ENCODE peak calls at places on chromosomes 4 and X, in six cellular contexts. D is endothelial cell, M is fibroblast of pulmonary artery, F is endodermal cell, I is cardiac muscle cell, O is WERI-Rb-1. B is an unnamed sample.

GRCh38 chr4:13605330-13605729 is 22.2 kb downstream of the BOD1L1 start:
- DNase-seq in D (no peak), M (no peak), F (no peak), I (no peak), O (no peak), B (no peak)

GRCh38 chr4:74206088-74206826 is 48.3 kb downstream of the MTHFD2L start:
- DNase-seq in D (no peak), M (peak; percentile 60), F (no peak), I (peak; percentile 71), O (no peak), B (no peak)

GRCh38 chr4:25551608-25552007 is 104.0 kb upstream of the SLC34A2 start:
- DNase-seq in D (no peak), M (no peak), F (no peak), I (no peak), O (no peak), B (no peak)

GRCh38 chr4:100041646-100042045 is 91.6 kb upstream of the H2AZ1 start:
- DNase-seq in D (no peak), M (peak; percentile 3), F (no peak), I (no peak), O (no peak), B (no peak)

GRCh38 chr4:56844817-56845580 is 23.5 kb upstream of the SPINK2 start:
- DNase-seq in D (no peak), M (no peak), F (peak; percentile 70), I (peak; percentile 42), O (no peak), B (no peak)

GRCh38 chrX:32780109-32780508 is 431.2 kb downstream of the DMD start:
- DNase-seq in D (no peak), M (no peak), F (no peak), I (no peak), O (no peak), B (no peak)

GRCh38 chr4:118289794-118290193 is 63.0 kb downstream of the PRSS12 start:
- DNase-seq in D (no peak), M (peak; percentile 13), F (no peak), I (no peak), O (no peak), B (no peak)

GRCh38 chrX:1164322-1165288 is 47.8 kb downstream of the CRLF2 start:
- DNase-seq in D (no peak), M (peak; percentile 6), F (peak; percentile 58), I (peak; percentile 10), O (no peak), B (peak; percentile 20)

GRCh38 chr4:100742045-100742444 is 224.2 kb upstream of the EMCN start:
- DNase-seq in D (no peak), M (peak; percentile 81), F (no peak), I (peak; percentile 66), O (no peak), B (no peak)

GRCh38 chrX:140507982-140508305 is 3.1 kb upstream of the SOX3 start:
- DNase-seq in D (peak; percentile 56), M (no peak), F (peak; percentile 93), I (peak; percentile 19), O (no peak), B (no peak)

GRCh38 chrX:120269379-120270035 is 18.9 kb downstream of the ZBTB33 start:
- DNase-seq in D (no peak), M (peak; percentile 13), F (no peak), I (peak; percentile 49), O (no peak), B (peak; percentile 6)

DNA sequence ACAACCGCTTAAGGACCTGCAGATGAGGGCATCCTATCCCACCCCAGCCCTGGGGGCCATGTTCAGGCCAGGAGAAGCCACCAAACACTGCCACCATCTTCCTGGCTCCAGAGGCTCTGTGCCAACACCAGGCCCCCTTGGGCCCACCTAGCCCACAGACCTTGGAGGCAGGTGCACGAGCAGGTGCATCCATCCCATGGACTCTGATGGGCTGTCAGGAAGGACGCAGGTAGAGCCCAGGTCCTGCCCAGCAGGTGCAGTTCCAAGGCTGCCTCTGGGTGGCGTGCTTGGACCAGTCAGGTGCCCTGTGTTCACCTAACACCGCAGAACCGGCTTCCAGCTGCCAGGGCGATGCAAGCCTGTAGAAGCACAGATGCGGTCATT is 22.8 kb upstream of the PDE6B start:
- DNase-seq in D (peak; percentile 93), M (peak; percentile 29), F (peak; percentile 99), I (peak; percentile 6), O (peak; percentile 96), B (peak; percentile 89)
- TF ChIP-seq CTCF in D (peak; percentile 88), M (peak; percentile 48), F (peak; percentile 95), I (peak; percentile 34), O (peak; percentile 100), B (peak; percentile 85)

GRCh38 chrX:20594985-20595384 is 328.3 kb upstream of the RPS6KA3 start:
- DNase-seq in D (no peak), M (peak; percentile 23), F (no peak), I (peak; percentile 19), O (no peak), B (no peak)
- TF ChIP-seq CTCF in D (peak; percentile 33), M (peak; percentile 31), F (peak; percentile 80), I (peak; percentile 35), O (peak; percentile 32), B (no peak)

DNA sequence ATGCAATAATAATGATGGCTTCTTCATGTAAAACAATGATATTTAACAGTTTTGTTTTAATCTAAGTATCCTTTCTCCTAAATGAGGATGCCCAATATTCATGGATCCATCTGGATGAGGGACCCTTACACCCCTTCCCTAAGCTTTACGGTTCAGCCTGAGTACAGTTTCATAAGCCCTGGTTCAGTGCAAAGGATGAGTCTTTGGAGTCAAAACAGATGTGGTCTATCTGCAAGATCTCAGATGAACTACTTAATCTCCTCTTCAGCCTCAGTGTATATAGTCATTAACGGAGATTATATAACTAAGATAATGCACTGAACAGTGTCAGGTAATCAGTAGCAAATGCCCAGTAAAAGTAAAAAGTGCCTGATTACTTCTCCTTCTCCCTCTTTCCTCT is 22.1 kb downstream of the ANXA5 start:
- DNase-seq in D (no peak), M (no peak), F (no peak), I (no peak), O (peak; percentile 52), B (no peak)
- TF ChIP-seq CTCF in D (no peak), M (no peak), F (no peak), I (no peak), O (no peak), B (no peak)

GRCh38 chrX:17939724-17940123 is 78.6 kb upstream of the RAI2 start:
- DNase-seq in D (no peak), M (no peak), F (peak; percentile 50), I (no peak), O (no peak), B (no peak)

DNA sequence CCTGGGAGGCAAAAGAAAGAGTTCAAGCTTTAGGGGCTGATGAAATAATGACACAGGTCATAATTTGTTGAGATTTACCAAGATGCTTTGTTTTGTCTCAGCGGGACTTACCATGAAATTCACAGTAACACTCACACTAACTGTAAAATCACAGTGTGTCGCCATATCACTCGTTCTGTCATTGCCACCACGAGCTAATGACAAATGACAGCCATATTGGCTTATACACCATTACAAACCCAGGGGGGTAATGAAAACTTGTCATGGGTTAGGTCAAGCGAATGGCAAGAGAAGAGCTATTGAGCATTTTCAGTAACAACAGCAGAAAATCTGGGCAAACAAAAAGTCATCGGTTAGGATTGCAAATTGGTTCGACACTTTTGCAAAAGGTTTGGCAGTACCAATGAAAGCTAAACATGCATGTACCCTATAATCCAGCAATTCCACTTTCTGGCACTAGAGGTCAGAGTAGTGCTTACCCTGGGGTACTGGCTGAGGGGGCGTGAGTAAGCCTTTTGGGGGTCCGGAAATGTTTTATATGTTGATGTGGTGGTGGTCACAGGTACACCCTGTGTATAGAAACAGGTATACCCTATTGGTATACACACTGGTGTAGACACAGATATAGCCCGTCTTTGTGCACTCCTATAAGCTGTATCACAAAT is 83.9 kb upstream of the RAI2 start:
- DNase-seq in D (peak; percentile 7), M (no peak), F (no peak), I (no peak), O (peak; percentile 16), B (peak; percentile 12)
- TF ChIP-seq CTCF in D (peak; percentile 67), M (peak; percentile 16), F (peak; percentile 71), I (peak; percentile 33), O (peak; percentile 72), B (peak; percentile 64)

DNA sequence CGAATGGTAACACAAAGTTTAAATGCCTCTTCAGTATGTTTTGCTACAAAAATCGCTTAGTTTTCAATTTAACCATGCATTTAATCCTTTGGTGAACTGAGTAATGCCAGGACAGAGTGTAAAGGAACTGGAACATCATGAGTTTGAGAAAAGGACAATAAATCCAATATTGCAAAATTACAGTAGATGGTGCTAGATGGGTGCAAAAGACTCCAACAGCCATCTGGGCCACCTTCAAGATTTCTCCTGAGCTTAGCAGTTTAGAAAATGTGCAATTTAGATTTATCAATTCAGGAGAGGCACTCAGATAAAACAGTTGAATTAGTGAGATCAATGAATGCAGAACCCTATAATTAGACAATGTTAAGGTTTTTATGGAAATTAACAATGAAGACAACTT is 33.2 kb upstream of the MID1IP1 start:
- DNase-seq in D (no peak), M (peak; percentile 58), F (no peak), I (peak; percentile 48), O (no peak), B (no peak)
- TF ChIP-seq CTCF in D (no peak), M (peak; percentile 39), F (no peak), I (peak; percentile 32), O (peak; percentile 18), B (peak; percentile 22)

GRCh38 chrX:134244043-134244442 is 7.1 kb downstream of the CCDC160 start:
- DNase-seq in D (no peak), M (peak; percentile 5), F (no peak), I (peak; percentile 6), O (no peak), B (no peak)

GRCh38 chrX:134247492-134247891 is 10.5 kb downstream of the CCDC160 start:
- DNase-seq in D (no peak), M (no peak), F (no peak), I (no peak), O (no peak), B (no peak)

GRCh38 chrX:134241960-134242619 is 5.1 kb downstream of the CCDC160 start:
- DNase-seq in D (no peak), M (no peak), F (no peak), I (no peak), O (no peak), B (no peak)

GRCh38 chrX:134249231-134249630 is 12.2 kb downstream of the CCDC160 start:
- DNase-seq in D (no peak), M (no peak), F (no peak), I (no peak), O (no peak), B (no peak)

GRCh38 chrX:134246282-134246681 is 9.3 kb downstream of the CCDC160 start:
- DNase-seq in D (no peak), M (no peak), F (peak; percentile 45), I (peak; percentile 2), O (no peak), B (no peak)
- TF ChIP-seq CTCF in D (no peak), M (no peak), F (no peak), I (no peak), O (no peak), B (no peak)

GRCh38 chr4:19850909-19851308 is 400.8 kb upstream of the SLIT2 start:
- DNase-seq in D (no peak), M (peak; percentile 85), F (no peak), I (peak; percentile 60), O (no peak), B (no peak)
- TF ChIP-seq CTCF in D (no peak), M (peak; percentile 25), F (no peak), I (no peak), O (no peak), B (no peak)

DNA sequence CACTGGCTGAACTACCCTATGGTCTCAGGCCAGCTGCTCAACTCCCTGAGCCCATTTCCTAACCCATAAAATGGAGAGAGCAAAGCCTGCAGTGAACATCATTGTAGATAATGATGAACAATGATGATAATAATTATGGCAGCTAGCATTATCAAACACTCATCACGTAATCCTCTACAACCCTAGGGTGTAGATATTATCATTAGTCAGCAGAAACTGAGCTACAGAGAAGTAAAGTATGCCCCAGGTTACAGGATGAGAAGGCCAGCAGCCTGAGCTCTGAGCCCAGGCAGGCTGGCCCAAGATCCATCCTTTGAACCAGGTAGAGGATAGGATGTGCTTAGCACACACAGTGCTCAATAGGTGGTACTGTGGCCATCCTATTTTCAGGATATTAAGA is 43.2 kb downstream of the REELD1 start:
- DNase-seq in D (no peak), M (no peak), F (no peak), I (no peak), O (no peak), B (no peak)
- TF ChIP-seq CTCF in D (no peak), M (no peak), F (no peak), I (no peak), O (no peak), B (no peak)

B was measured in activated CD8-positive, alpha-beta T cell treated with anti-CD3 and anti-CD28 coated beads for 36 hours.